ENCODE peak calls at places on chromosomes 6 and 20, in eight cellular contexts. One of them, this sample, is unnamed.

GRCh38 chr6:111663692-111664564 is 58.2 kb upstream of the TRAF3IP2 start:
- DNase-seq in pancreas: no peak
- DNase-seq in activated B cell treated with CpG ODN at 0.5 μM for 24 hours: no peak
- DNase-seq in foreskin fibroblast: peak; percentile 81
- DNase-seq in nephron progenitor cell: peak; percentile 82
- DNase-seq in AG09309: no peak
- DNase-seq in astrocyte of the spinal cord: peak; percentile 37
- DNase-seq in ovary: peak; percentile 30
- DNase-seq in this sample: no peak

GRCh38 chr20:62571667-62572344 is 70.5 kb upstream of the SLCO4A1 start:
- DNase-seq in nephron progenitor cell: no peak
- DNase-seq in activated B cell treated with CpG ODN at 0.5 μM for 24 hours: no peak
- DNase-seq in astrocyte of the spinal cord: no peak
- DNase-seq in foreskin fibroblast: no peak
- DNase-seq in pancreas: no peak
- DNase-seq in AG09309: no peak
- DNase-seq in ovary: no peak
- DNase-seq in this sample: no peak

GRCh38 chr20:62776692-62777527 is 19.4 kb upstream of the MRGBP start:
- DNase-seq in astrocyte of the spinal cord: no peak
- DNase-seq in AG09309: no peak
- DNase-seq in pancreas: no peak
- DNase-seq in nephron progenitor cell: no peak
- DNase-seq in foreskin fibroblast: peak; percentile 39
- DNase-seq in activated B cell treated with CpG ODN at 0.5 μM for 24 hours: no peak
- DNase-seq in ovary: no peak
- DNase-seq in this sample: no peak

GRCh38 chr6:95203153-95203754 is 374.1 kb upstream of the MANEA start:
- DNase-seq in nephron progenitor cell: peak; percentile 52
- DNase-seq in astrocyte of the spinal cord: peak; percentile 38
- DNase-seq in pancreas: no peak
- DNase-seq in ovary: no peak
- DNase-seq in AG09309: no peak
- DNase-seq in foreskin fibroblast: peak; percentile 0
- DNase-seq in activated B cell treated with CpG ODN at 0.5 μM for 24 hours: no peak
- DNase-seq in this sample: no peak

GRCh38 chr6:93105017-93105416 is 314.3 kb downstream of the EPHA7 start:
- DNase-seq in activated B cell treated with CpG ODN at 0.5 μM for 24 hours: no peak
- DNase-seq in pancreas: no peak
- DNase-seq in AG09309: no peak
- DNase-seq in nephron progenitor cell: no peak
- DNase-seq in ovary: no peak
- DNase-seq in foreskin fibroblast: peak; percentile 2
- DNase-seq in astrocyte of the spinal cord: peak; percentile 67
- DNase-seq in this sample: no peak

GRCh38 chr6:113598786-113599185 is 258.4 kb upstream of the MARCKS start:
- DNase-seq in activated B cell treated with CpG ODN at 0.5 μM for 24 hours: no peak
- DNase-seq in astrocyte of the spinal cord: no peak
- DNase-seq in ovary: no peak
- DNase-seq in foreskin fibroblast: no peak
- DNase-seq in nephron progenitor cell: no peak
- DNase-seq in AG09309: no peak
- DNase-seq in pancreas: no peak
- DNase-seq in this sample: no peak

GRCh38 chr20:57657537-57658446 is 37.6 kb upstream of the ZBP1 start:
- DNase-seq in foreskin fibroblast: no peak
- DNase-seq in ovary: peak; percentile 13
- DNase-seq in astrocyte of the spinal cord: no peak
- DNase-seq in activated B cell treated with CpG ODN at 0.5 μM for 24 hours: no peak
- DNase-seq in pancreas: peak; percentile 63
- DNase-seq in nephron progenitor cell: no peak
- DNase-seq in AG09309: no peak
- DNase-seq in this sample: peak; percentile 14

GRCh38 chr6:127267742-127268588 is 1.3 kb downstream of the RNF146 start:
- DNase-seq in astrocyte of the spinal cord: no peak
- DNase-seq in foreskin fibroblast: no peak
- DNase-seq in activated B cell treated with CpG ODN at 0.5 μM for 24 hours: no peak
- DNase-seq in pancreas: no peak
- DNase-seq in nephron progenitor cell: no peak
- DNase-seq in ovary: no peak
- DNase-seq in AG09309: no peak
- DNase-seq in this sample: no peak

GRCh38 chr6:35044145-35044745 is 96.9 kb downstream of the TCP11 start:
- DNase-seq in astrocyte of the spinal cord: peak; percentile 76
- DNase-seq in foreskin fibroblast: peak; percentile 70
- DNase-seq in activated B cell treated with CpG ODN at 0.5 μM for 24 hours: no peak
- DNase-seq in AG09309: no peak
- DNase-seq in ovary: no peak
- DNase-seq in pancreas: no peak
- DNase-seq in nephron progenitor cell: no peak
- DNase-seq in this sample: no peak

GRCh38 chr6:153172815-153173214 is 41.7 kb upstream of the RGS17 start:
- DNase-seq in pancreas: no peak
- DNase-seq in nephron progenitor cell: no peak
- DNase-seq in foreskin fibroblast: no peak
- DNase-seq in astrocyte of the spinal cord: no peak
- DNase-seq in AG09309: no peak
- DNase-seq in ovary: no peak
- DNase-seq in activated B cell treated with CpG ODN at 0.5 μM for 24 hours: no peak
- DNase-seq in this sample: no peak

GRCh38 chr20:54178256-54178655 is 4.5 kb upstream of the CYP24A1 start:
- DNase-seq in ovary: no peak
- DNase-seq in pancreas: no peak
- DNase-seq in foreskin fibroblast: no peak
- DNase-seq in activated B cell treated with CpG ODN at 0.5 μM for 24 hours: no peak
- DNase-seq in astrocyte of the spinal cord: no peak
- DNase-seq in AG09309: no peak
- DNase-seq in nephron progenitor cell: no peak
- DNase-seq in this sample: no peak

GRCh38 chr6:82251942-82252341 is 4.4 kb upstream of the IBTK start:
- DNase-seq in foreskin fibroblast: peak; percentile 68
- DNase-seq in nephron progenitor cell: no peak
- DNase-seq in AG09309: no peak
- DNase-seq in pancreas: no peak
- DNase-seq in activated B cell treated with CpG ODN at 0.5 μM for 24 hours: no peak
- DNase-seq in ovary: no peak
- DNase-seq in astrocyte of the spinal cord: peak; percentile 65
- DNase-seq in this sample: peak; percentile 17

GRCh38 chr6:106748547-106749207 is 119.3 kb downstream of the QRSL1 start:
- DNase-seq in activated B cell treated with CpG ODN at 0.5 μM for 24 hours: no peak
- DNase-seq in astrocyte of the spinal cord: no peak
- DNase-seq in ovary: no peak
- DNase-seq in AG09309: no peak
- DNase-seq in foreskin fibroblast: no peak
- DNase-seq in pancreas: no peak
- DNase-seq in nephron progenitor cell: no peak
- DNase-seq in this sample: no peak

GRCh38 chr6:34414999-34415858 is 10.6 kb downstream of the RPS10 start:
- DNase-seq in nephron progenitor cell: no peak
- DNase-seq in astrocyte of the spinal cord: peak; percentile 78
- DNase-seq in pancreas: no peak
- DNase-seq in activated B cell treated with CpG ODN at 0.5 μM for 24 hours: no peak
- DNase-seq in AG09309: peak; percentile 60
- DNase-seq in foreskin fibroblast: peak; percentile 68
- DNase-seq in ovary: peak; percentile 43
- DNase-seq in this sample: no peak

GRCh38 chr6:159718634-159719033 is 8.7 kb upstream of the WTAP start:
- DNase-seq in foreskin fibroblast: no peak
- DNase-seq in activated B cell treated with CpG ODN at 0.5 μM for 24 hours: no peak
- DNase-seq in pancreas: no peak
- DNase-seq in astrocyte of the spinal cord: no peak
- DNase-seq in nephron progenitor cell: no peak
- DNase-seq in ovary: no peak
- DNase-seq in AG09309: no peak
- DNase-seq in this sample: no peak

GRCh38 chr20:16062661-16063591 is 510.3 kb downstream of the KIF16B start:
- DNase-seq in activated B cell treated with CpG ODN at 0.5 μM for 24 hours: no peak
- DNase-seq in nephron progenitor cell: no peak
- DNase-seq in pancreas: no peak
- DNase-seq in AG09309: no peak
- DNase-seq in astrocyte of the spinal cord: peak; percentile 1
- DNase-seq in ovary: no peak
- DNase-seq in foreskin fibroblast: peak; percentile 58
- DNase-seq in this sample: no peak

GRCh38 chr6:79702701-79703100 is 71.6 kb downstream of the SH3BGRL2 start:
- DNase-seq in foreskin fibroblast: no peak
- DNase-seq in pancreas: no peak
- DNase-seq in activated B cell treated with CpG ODN at 0.5 μM for 24 hours: no peak
- DNase-seq in ovary: no peak
- DNase-seq in AG09309: no peak
- DNase-seq in nephron progenitor cell: no peak
- DNase-seq in astrocyte of the spinal cord: no peak
- DNase-seq in this sample: no peak

GRCh38 chr20:49247169-49247734 is 28.0 kb downstream of the DDX27 start:
- DNase-seq in AG09309: no peak
- DNase-seq in pancreas: no peak
- DNase-seq in foreskin fibroblast: no peak
- DNase-seq in activated B cell treated with CpG ODN at 0.5 μM for 24 hours: no peak
- DNase-seq in ovary: no peak
- DNase-seq in nephron progenitor cell: no peak
- DNase-seq in astrocyte of the spinal cord: no peak
- DNase-seq in this sample: no peak

GRCh38 chr20:49247792-49248191 is 28.6 kb downstream of the DDX27 start:
- DNase-seq in astrocyte of the spinal cord: no peak
- DNase-seq in AG09309: no peak
- DNase-seq in nephron progenitor cell: no peak
- DNase-seq in activated B cell treated with CpG ODN at 0.5 μM for 24 hours: no peak
- DNase-seq in ovary: no peak
- DNase-seq in pancreas: no peak
- DNase-seq in foreskin fibroblast: no peak
- DNase-seq in this sample: no peak

GRCh38 chr20:49248301-49248700 is 29.1 kb downstream of the DDX27 start:
- DNase-seq in activated B cell treated with CpG ODN at 0.5 μM for 24 hours: no peak
- DNase-seq in ovary: no peak
- DNase-seq in foreskin fibroblast: no peak
- DNase-seq in AG09309: no peak
- DNase-seq in pancreas: no peak
- DNase-seq in astrocyte of the spinal cord: no peak
- DNase-seq in nephron progenitor cell: no peak
- DNase-seq in this sample: no peak

GRCh38 chr20:49248879-49249665 is 28.8 kb downstream of the ZNFX1 start:
- DNase-seq in ovary: no peak
- DNase-seq in astrocyte of the spinal cord: no peak
- DNase-seq in pancreas: no peak
- DNase-seq in activated B cell treated with CpG ODN at 0.5 μM for 24 hours: no peak
- DNase-seq in nephron progenitor cell: no peak
- DNase-seq in foreskin fibroblast: no peak
- DNase-seq in AG09309: no peak
- DNase-seq in this sample: no peak

DNA sequence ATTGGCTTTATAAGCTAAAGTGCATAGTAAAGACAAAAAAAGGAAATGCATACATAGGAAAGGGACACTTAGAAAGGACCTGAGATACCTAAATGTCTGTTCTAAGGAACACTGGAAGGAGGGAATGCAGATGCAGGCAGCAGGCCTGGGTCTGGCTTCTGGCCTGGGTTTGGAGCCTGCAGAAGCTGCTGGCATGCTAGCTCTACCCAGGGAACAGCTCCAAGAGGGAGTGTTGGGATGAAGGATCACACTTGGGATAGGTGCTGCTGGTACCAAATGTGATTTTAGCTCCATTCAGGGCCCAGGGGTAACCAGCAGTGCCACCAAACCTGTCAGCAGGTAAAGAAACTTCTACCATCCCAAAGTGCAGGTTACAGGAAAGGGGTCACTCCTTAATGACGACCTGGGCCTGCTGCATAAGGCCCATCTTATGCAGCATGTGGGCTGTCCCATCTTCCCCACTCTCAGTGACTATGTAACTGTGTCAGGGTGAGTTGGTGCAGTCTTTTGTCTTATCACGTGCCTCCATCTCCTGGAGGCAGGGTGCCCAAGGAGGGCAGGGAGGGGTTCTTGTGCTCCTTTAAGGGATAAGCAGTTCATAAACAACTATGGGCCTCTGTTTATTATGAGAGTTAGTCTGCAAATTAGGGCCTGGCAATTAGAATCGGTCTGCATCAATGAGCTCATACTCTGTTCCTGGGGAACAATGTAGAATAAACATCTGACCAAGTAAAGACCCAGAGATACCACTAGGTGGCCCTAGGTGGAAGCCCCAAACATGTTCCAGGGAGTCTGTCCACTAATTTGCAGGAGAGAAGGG is 26.9 kb downstream of the DDX27 start:
- DNase-seq in pancreas: no peak
- DNase-seq in astrocyte of the spinal cord: peak; percentile 59
- DNase-seq in ovary: no peak
- DNase-seq in nephron progenitor cell: no peak
- DNase-seq in activated B cell treated with CpG ODN at 0.5 μM for 24 hours: no peak
- DNase-seq in AG09309: no peak
- DNase-seq in foreskin fibroblast: peak; percentile 76
- DNase-seq in this sample: no peak
- TF ChIP-seq CTCF in pancreas: peak; percentile 36
- TF ChIP-seq CTCF in astrocyte of the spinal cord: peak; percentile 76
- TF ChIP-seq CTCF in ovary: peak; percentile 42
- TF ChIP-seq CTCF in nephron progenitor cell: peak; percentile 63
- TF ChIP-seq CTCF in activated B cell treated with CpG ODN at 0.5 μM for 24 hours: no peak
- TF ChIP-seq CTCF in AG09309: peak; percentile 78
- TF ChIP-seq CTCF in foreskin fibroblast: peak; percentile 73
- TF ChIP-seq CTCF in this sample: peak; percentile 46

GRCh38 chr6:37435816-37436215 is 2.8 kb downstream of the CMTR1 start:
- DNase-seq in astrocyte of the spinal cord: peak; percentile 10
- DNase-seq in foreskin fibroblast: peak; percentile 8
- DNase-seq in nephron progenitor cell: no peak
- DNase-seq in pancreas: no peak
- DNase-seq in ovary: no peak
- DNase-seq in AG09309: no peak
- DNase-seq in activated B cell treated with CpG ODN at 0.5 μM for 24 hours: no peak
- DNase-seq in this sample: no peak
- TF ChIP-seq CTCF in astrocyte of the spinal cord: peak; percentile 21
- TF ChIP-seq CTCF in foreskin fibroblast: peak; percentile 3
- TF ChIP-seq CTCF in nephron progenitor cell: no peak
- TF ChIP-seq CTCF in pancreas: no peak
- TF ChIP-seq CTCF in ovary: no peak
- TF ChIP-seq CTCF in AG09309: peak; percentile 22
- TF ChIP-seq CTCF in activated B cell treated with CpG ODN at 0.5 μM for 24 hours: no peak
- TF ChIP-seq CTCF in this sample: peak; percentile 36

DNA sequence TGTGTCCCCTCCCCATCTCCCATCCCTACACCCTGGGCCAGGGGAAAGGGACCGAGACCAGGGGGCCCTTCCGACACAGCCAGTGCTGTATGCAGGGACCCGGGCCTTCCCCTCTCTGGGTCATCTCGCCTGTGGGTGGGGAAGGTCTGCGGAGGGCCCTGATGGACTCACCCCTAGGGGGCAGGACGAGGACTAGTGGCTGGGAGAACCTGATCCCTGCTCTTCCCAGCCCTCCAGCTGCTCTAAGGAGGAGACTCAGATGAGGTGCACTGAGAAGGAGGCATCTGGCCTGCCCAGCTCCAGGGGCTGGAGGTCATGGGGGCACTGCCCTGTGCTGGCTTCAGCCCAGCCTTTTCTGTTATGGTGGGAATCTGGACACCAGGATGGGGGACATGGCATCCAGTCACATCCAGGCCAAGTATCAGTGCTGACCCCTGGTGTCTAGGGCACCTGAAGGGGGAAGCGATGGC is 735 bp downstream of the MYL9 start:
- DNase-seq in pancreas: no peak
- DNase-seq in nephron progenitor cell: peak; percentile 54
- DNase-seq in ovary: peak; percentile 61
- DNase-seq in activated B cell treated with CpG ODN at 0.5 μM for 24 hours: no peak
- DNase-seq in astrocyte of the spinal cord: no peak
- DNase-seq in AG09309: no peak
- DNase-seq in foreskin fibroblast: peak; percentile 85
- DNase-seq in this sample: no peak
- TF ChIP-seq CTCF in pancreas: no peak
- TF ChIP-seq CTCF in nephron progenitor cell: peak; percentile 55
- TF ChIP-seq CTCF in ovary: peak; percentile 75
- TF ChIP-seq CTCF in activated B cell treated with CpG ODN at 0.5 μM for 24 hours: no peak
- TF ChIP-seq CTCF in astrocyte of the spinal cord: peak; percentile 62
- TF ChIP-seq CTCF in AG09309: peak; percentile 79
- TF ChIP-seq CTCF in foreskin fibroblast: peak; percentile 84
- TF ChIP-seq CTCF in this sample: peak; percentile 18

GRCh38 chr6:6315660-6316059 is 4.8 kb downstream of the F13A1 start:
- DNase-seq in activated B cell treated with CpG ODN at 0.5 μM for 24 hours: no peak
- DNase-seq in nephron progenitor cell: peak; percentile 61
- DNase-seq in pancreas: no peak
- DNase-seq in foreskin fibroblast: peak; percentile 45
- DNase-seq in AG09309: no peak
- DNase-seq in ovary: no peak
- DNase-seq in astrocyte of the spinal cord: peak; percentile 43
- DNase-seq in this sample: no peak
- TF ChIP-seq CTCF in activated B cell treated with CpG ODN at 0.5 μM for 24 hours: peak; percentile 63
- TF ChIP-seq CTCF in nephron progenitor cell: peak; percentile 84
- TF ChIP-seq CTCF in pancreas: peak; percentile 77
- TF ChIP-seq CTCF in foreskin fibroblast: peak; percentile 75
- TF ChIP-seq CTCF in AG09309: peak; percentile 68
- TF ChIP-seq CTCF in ovary: peak; percentile 14
- TF ChIP-seq CTCF in astrocyte of the spinal cord: peak; percentile 89
- TF ChIP-seq CTCF in this sample: peak; percentile 86